ENCODE peak calls at places on chromosome X, in eight cellular contexts. Z is A549, F is HepG2, R is GM12878, W is NB4, T is HCT116, V is H1, N is K562. J is an unnamed sample.

GRCh38 chrX:129655547-129656248 is 942 bp upstream of the APLN start:
- DNase-seq in W (peak; percentile 31), R (no peak), V (no peak), Z (no peak), F (no peak), N (peak; percentile 6), T (no peak), J (peak; percentile 32)

GRCh38 chrX:47174846-47175587 is 18.6 kb upstream of the UBA1 start:
- DNase-seq in W (no peak), F (no peak), T (no peak), Z (no peak), R (no peak), V (no peak), N (no peak), J (no peak)

GRCh38 chrX:12978205-12979010 is 3.5 kb downstream of the TMSB4X start:
- DNase-seq in W (peak; percentile 89), Z (no peak), T (no peak), N (peak; percentile 76), F (no peak), V (no peak), R (no peak), J (peak; percentile 82)

GRCh38 chrX:101369687-101370086 is 16.3 kb downstream of the BTK start:
- DNase-seq in T (no peak), Z (no peak), R (no peak), F (no peak), V (no peak), N (no peak), W (no peak), J (no peak)

GRCh38 chrX:72367524-72367923 is 61.8 kb upstream of the CITED1 start:
- DNase-seq in W (no peak), Z (no peak), R (no peak), F (no peak), V (no peak), T (no peak), N (no peak), J (no peak)

GRCh38 chrX:13215729-13216128 is 104.1 kb downstream of the ATXN3L start:
- DNase-seq in W (no peak), T (no peak), N (no peak), R (no peak), F (no peak), V (no peak), Z (no peak), J (no peak)

GRCh38 chrX:103248553-103248952 is 6.4 kb downstream of the TCEAL8 start:
- DNase-seq in N (peak; percentile 63), T (peak; percentile 8), Z (peak; percentile 11), F (no peak), R (no peak), V (no peak), W (peak; percentile 27), J (peak; percentile 33)

GRCh38 chrX:40508560-40508959 is 72.2 kb upstream of the ATP6AP2 start:
- DNase-seq in Z (no peak), W (no peak), R (no peak), N (no peak), V (no peak), T (no peak), F (no peak), J (no peak)

GRCh38 chrX:46912673-46913491 is 661 bp downstream of the JADE3 start:
- DNase-seq in T (no peak), W (peak; percentile 76), N (peak; percentile 52), R (no peak), Z (peak; percentile 75), F (peak; percentile 39), V (no peak), J (peak; percentile 40)

GRCh38 chrX:56729152-56729557 is at the start of gene NBDY:
- DNase-seq in V (no peak), Z (peak; percentile 26), W (peak; percentile 53), R (no peak), T (no peak), F (no peak), N (peak; percentile 32), J (peak; percentile 58)

GRCh38 chrX:139058831-139059495 is 347.4 kb upstream of the FGF13 start:
- DNase-seq in N (peak; percentile 58), F (no peak), Z (no peak), R (no peak), T (no peak), W (no peak), V (no peak), J (no peak)

GRCh38 chrX:140034916-140035315 is 69.6 kb upstream of the CXorf66 start:
- DNase-seq in R (no peak), V (no peak), Z (no peak), N (peak; percentile 16), F (no peak), T (no peak), W (peak; percentile 4), J (no peak)

GRCh38 chrX:45769919-45770582 is 569.4 kb upstream of the DIPK2B start:
- DNase-seq in N (peak; percentile 67), Z (peak; percentile 74), V (no peak), R (peak; percentile 51), W (peak; percentile 91), T (no peak), F (peak; percentile 88), J (peak; percentile 87)

GRCh38 chrX:119945481-119945880 is 1.9 kb upstream of the NKAP start:
- DNase-seq in N (no peak), R (no peak), Z (no peak), T (no peak), W (no peak), V (no peak), F (no peak), J (no peak)

GRCh38 chrX:68415289-68415688 is 18.0 kb downstream of the OPHN1 start:
- DNase-seq in R (no peak), F (no peak), T (no peak), W (no peak), N (no peak), Z (no peak), V (no peak), J (peak; percentile 53)

GRCh38 chrX:47283015-47283771 is 50.4 kb downstream of the USP11 start:
- DNase-seq in T (no peak), Z (no peak), V (no peak), F (peak; percentile 6), W (peak; percentile 75), R (no peak), N (peak; percentile 31), J (no peak)

GRCh38 chrX:5726246-5726645 is 502.4 kb downstream of the NLGN4X start:
- DNase-seq in N (no peak), F (no peak), V (no peak), Z (no peak), R (no peak), T (no peak), W (peak; percentile 9), J (no peak)

GRCh38 chrX:153741446-153741845 is 16.8 kb downstream of the ABCD1 start:
- DNase-seq in N (no peak), V (no peak), T (no peak), W (no peak), R (no peak), F (no peak), Z (no peak), J (no peak)
- TF ChIP-seq POLR2A in N (no peak), V (no peak), T (no peak), W (no peak), R (no peak), F (no peak), Z (no peak), J (no peak)

GRCh38 chrX:78950157-78950556 is 5.0 kb downstream of the P2RY10 start:
- DNase-seq in R (no peak), Z (no peak), T (no peak), V (no peak), F (no peak), W (no peak), N (no peak), J (no peak)
- H3K4me3 ChIP-seq in R (peak overlapping the region; percentile 59), Z (no peak overlapping the region), T (no peak overlapping the region), V (no peak overlapping the region), F (no peak overlapping the region), W (no peak overlapping the region), N (no peak overlapping the region), J (no peak overlapping the region)

GRCh38 chrX:1600406-1601050 is 9.1 kb downstream of the AKAP17A start:
- DNase-seq in T (no peak), V (no peak), R (no peak), N (no peak), F (no peak), Z (no peak), W (no peak), J (no peak)

GRCh38 chrX:1597345-1598020 is 6.1 kb downstream of the AKAP17A start:
- DNase-seq in T (no peak), F (no peak), Z (no peak), N (no peak), W (no peak), V (no peak), R (no peak), J (no peak)

GRCh38 chrX:1598021-1598875 is 6.8 kb downstream of the AKAP17A start:
- DNase-seq in R (no peak), T (no peak), V (no peak), Z (no peak), N (no peak), F (no peak), W (no peak), J (no peak)

GRCh38 chrX:1599791-1600405 is 8.5 kb downstream of the AKAP17A start:
- DNase-seq in R (no peak), Z (no peak), W (no peak), V (no peak), N (no peak), T (no peak), F (no peak), J (no peak)

GRCh38 chrX:1598876-1599790 is 7.7 kb downstream of the AKAP17A start:
- DNase-seq in T (no peak), V (no peak), R (no peak), Z (no peak), W (no peak), F (no peak), N (no peak), J (no peak)
- TF ChIP-seq MAX in T (no peak), V (no peak), R (no peak), Z (no peak), W (no peak), F (no peak), N (no peak), J (no peak)

GRCh38 chrX:53085661-53086229 is 3.6 kb downstream of the TSPYL2 start:
- DNase-seq in F (no peak), N (no peak), T (no peak), W (no peak), R (no peak), V (no peak), Z (no peak), J (no peak)

GRCh38 chrX:53086464-53086863 is 4.3 kb downstream of the TSPYL2 start:
- DNase-seq in F (no peak), R (no peak), Z (no peak), V (no peak), W (no peak), N (no peak), T (no peak), J (no peak)

GRCh38 chrX:53089224-53089842 is 4.6 kb upstream of the KANTR start:
- DNase-seq in V (no peak), T (peak; percentile 34), N (peak; percentile 59), F (no peak), Z (peak; percentile 56), W (peak; percentile 54), R (no peak), J (peak; percentile 49)

GRCh38 chrX:53088136-53088974 is 5.6 kb upstream of the KANTR start:
- DNase-seq in W (no peak), Z (peak; percentile 31), F (no peak), N (no peak), V (no peak), R (no peak), T (no peak), J (peak; percentile 84)

DNA sequence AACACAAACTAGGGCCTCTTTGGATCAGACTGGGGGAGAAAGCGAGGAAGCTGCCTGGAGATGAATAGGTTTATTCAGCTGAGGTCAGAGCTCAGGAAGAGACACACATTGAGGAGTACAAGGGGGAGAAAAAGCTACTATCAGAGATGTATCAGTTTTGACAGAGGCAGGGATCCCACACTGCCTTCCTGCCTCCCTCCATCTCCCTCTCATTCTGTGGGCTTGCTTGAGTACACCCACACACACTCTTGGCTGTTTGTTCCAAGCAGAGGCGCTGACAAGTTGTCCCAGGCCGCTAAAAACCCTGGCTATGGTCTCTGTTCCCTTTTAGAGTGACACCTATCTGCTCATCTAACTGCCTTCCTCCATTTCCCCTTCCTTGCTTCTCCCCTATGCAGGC is 5.2 kb downstream of the TSPYL2 start:
- DNase-seq in V (no peak), N (no peak), Z (no peak), T (no peak), R (no peak), F (no peak), W (no peak), J (no peak)
- TF ChIP-seq POLR2A in V (no peak), N (no peak), Z (no peak), T (no peak), R (peak; percentile 47), F (no peak), W (no peak), J (no peak)

J was measured in endothelial cell of umbilical vein.